ENCODE peak calls at places on chromosome 21, in six cellular contexts. N is IMR-90, Q is colonic mucosa, L is GM12865, T is HFF-Myc, K is ovary. W is an unnamed sample.

GRCh38 chr21:15058718-15059316 is 6.0 kb downstream of the NRIP1 start:
- DNase-seq in N (peak; percentile 68), Q (no peak), L (no peak), T (no peak), K (no peak), W (peak; percentile 29)

GRCh38 chr21:36059823-36060158 is 535 bp downstream of the SETD4 start:
- DNase-seq in N (no peak), Q (peak; percentile 58), L (no peak), T (no peak), K (no peak), W (peak; percentile 22)

GRCh38 chr21:18772404-18772803 is 368.8 kb upstream of the TMPRSS15 start:
- DNase-seq in N (no peak), Q (no peak), L (no peak), T (no peak), K (no peak), W (no peak)

GRCh38 chr21:40255665-40256064 is 388.4 kb downstream of the PCP4 start:
- DNase-seq in N (no peak), Q (no peak), L (no peak), T (no peak), K (no peak), W (no peak)

GRCh38 chr21:27076035-27076434 is 109.1 kb upstream of the ADAMTS5 start:
- DNase-seq in N (peak; percentile 11), Q (no peak), L (no peak), T (no peak), K (no peak), W (no peak)

GRCh38 chr21:40466893-40467483 is 380.0 kb downstream of the DSCAM start:
- DNase-seq in N (no peak), Q (no peak), L (no peak), T (no peak), K (no peak), W (no peak)

GRCh38 chr21:36709030-36709867 is 10.3 kb downstream of the SIM2 start:
- DNase-seq in N (no peak), Q (no peak), L (no peak), T (no peak), K (no peak), W (no peak)

GRCh38 chr21:40606341-40606740 is 240.6 kb downstream of the DSCAM start:
- DNase-seq in N (no peak), Q (no peak), L (no peak), T (no peak), K (no peak), W (no peak)

GRCh38 chr21:16572032-16572431 is 842.2 kb downstream of the USP25 start:
- DNase-seq in N (peak; percentile 77), Q (no peak), L (no peak), T (no peak), K (no peak), W (peak; percentile 74)

GRCh38 chr21:16571594-16571993 is 841.8 kb downstream of the USP25 start:
- DNase-seq in N (no peak), Q (no peak), L (no peak), T (no peak), K (no peak), W (no peak)

GRCh38 chr21:16570856-16571255 is 841.1 kb downstream of the USP25 start:
- DNase-seq in N (no peak), Q (no peak), L (no peak), T (no peak), K (no peak), W (no peak)

GRCh38 chr21:16570196-16570595 is 840.4 kb downstream of the USP25 start:
- DNase-seq in N (peak; percentile 39), Q (no peak), L (no peak), T (no peak), K (no peak), W (no peak)

DNA sequence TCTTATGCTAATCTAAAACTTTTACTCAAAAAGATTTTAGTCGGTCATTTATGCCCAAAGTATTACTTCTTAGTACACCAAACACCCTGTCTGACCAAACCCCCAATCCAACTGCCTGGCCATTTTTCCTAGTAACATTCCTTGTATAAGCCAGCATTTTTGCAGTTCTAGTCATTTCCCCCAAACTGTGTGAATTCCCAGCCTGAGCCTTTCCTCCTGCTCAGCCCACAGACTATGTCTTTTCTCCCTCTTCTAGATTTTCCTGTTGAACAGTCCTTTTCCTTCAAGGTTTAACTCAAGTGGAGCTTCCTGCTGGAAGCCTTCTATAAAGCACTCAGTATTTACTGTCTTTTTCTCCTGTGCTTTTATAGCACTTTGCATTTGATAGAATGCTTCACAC is 843.8 kb downstream of the USP25 start:
- DNase-seq in N (peak; percentile 76), Q (no peak), L (no peak), T (no peak), K (no peak), W (peak; percentile 76)
- H3K4me3 ChIP-seq in N (no peak overlapping the region), Q (no peak overlapping the region), L (no peak overlapping the region), T (no peak overlapping the region), K (no peak overlapping the region), W (no peak overlapping the region)

DNA sequence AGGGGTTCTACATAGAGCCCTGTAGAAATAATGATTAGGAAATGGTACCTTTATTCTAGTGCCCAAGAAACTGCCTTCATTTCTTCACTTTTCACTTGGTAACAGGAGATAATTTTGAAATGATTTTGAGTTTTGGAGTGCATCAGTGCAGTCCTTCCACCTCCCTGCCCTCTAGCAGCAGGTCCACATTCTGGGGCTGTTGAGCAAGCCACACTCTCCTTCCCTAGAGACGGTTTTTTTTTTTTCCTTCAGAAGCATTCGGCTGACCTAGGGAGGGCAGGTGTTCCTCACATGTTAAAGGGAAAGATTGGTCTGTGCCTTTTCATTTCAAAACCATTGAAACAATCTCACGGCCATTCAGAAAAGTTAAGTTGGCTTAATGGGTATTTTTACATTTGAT is 39.8 kb downstream of the SLC37A1 start:
- DNase-seq in N (no peak), Q (peak; percentile 58), L (no peak), T (no peak), K (no peak), W (no peak)
- TF ChIP-seq CTCF in N (no peak), Q (no peak), L (no peak), T (no peak), K (no peak), W (no peak)

GRCh38 chr21:38089763-38090046 is 167.1 kb upstream of the KCNJ15 start:
- DNase-seq in N (no peak), Q (no peak), L (no peak), T (no peak), K (no peak), W (no peak)
- H3K4me3 ChIP-seq in N (no peak overlapping the region), Q (no peak overlapping the region), L (no peak overlapping the region), T (no peak overlapping the region), K (no peak overlapping the region), W (no peak overlapping the region)

GRCh38 chr21:42233067-42233981 is 14.4 kb downstream of the ABCG1 start:
- DNase-seq in N (peak; percentile 20), Q (peak; percentile 76), L (peak; percentile 90), T (no peak), K (peak; percentile 45), W (peak; percentile 57)
- TF ChIP-seq CTCF in N (peak; percentile 1), Q (peak; percentile 30), L (peak; percentile 37), T (no peak), K (peak; percentile 11), W (no peak)

GRCh38 chr21:17389311-17389710 is 123.5 kb upstream of the CXADR start:
- DNase-seq in N (no peak), Q (no peak), L (no peak), T (no peak), K (no peak), W (no peak)

GRCh38 chr21:17388226-17388625 is 124.6 kb upstream of the CXADR start:
- DNase-seq in N (no peak), Q (no peak), L (no peak), T (no peak), K (no peak), W (no peak)

GRCh38 chr21:17390575-17390974 is 122.3 kb upstream of the CXADR start:
- DNase-seq in N (peak; percentile 47), Q (no peak), L (no peak), T (no peak), K (no peak), W (no peak)

GRCh38 chr21:17386498-17386897 is 126.3 kb upstream of the CXADR start:
- DNase-seq in N (no peak), Q (no peak), L (no peak), T (no peak), K (no peak), W (no peak)

DNA sequence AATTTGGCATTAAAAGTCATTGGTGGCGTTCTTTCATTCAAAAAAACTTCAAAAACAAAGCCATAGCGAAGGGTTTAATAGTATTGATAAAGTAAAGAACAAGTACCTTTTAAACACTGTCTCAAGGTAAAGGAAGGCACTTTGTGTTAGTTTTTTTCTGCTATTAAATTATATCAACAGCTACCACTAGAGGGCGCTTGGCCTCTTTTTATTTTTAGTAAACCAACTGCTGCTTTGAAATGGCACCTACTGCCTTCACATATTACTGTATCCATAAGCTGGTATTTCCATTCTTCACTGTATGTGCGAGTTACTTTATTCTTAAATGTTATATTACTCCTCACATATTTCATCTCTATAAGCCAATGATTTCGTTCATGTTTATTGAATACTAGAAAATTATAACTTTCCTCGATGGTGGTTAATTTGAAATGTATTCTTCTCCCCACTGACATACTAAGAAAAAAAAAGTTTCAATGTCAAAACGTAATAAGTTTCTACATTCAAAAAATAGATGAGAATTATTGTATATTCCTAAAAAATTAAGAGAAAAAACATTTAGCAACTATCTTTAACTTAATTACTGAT is 125.7 kb upstream of the CXADR start:
- DNase-seq in N (peak; percentile 59), Q (peak; percentile 72), L (peak; percentile 68), T (peak; percentile 48), K (peak; percentile 12), W (peak; percentile 76)
- H3K4me3 ChIP-seq in N (no peak overlapping the region), Q (no peak overlapping the region), L (no peak overlapping the region), T (no peak overlapping the region), K (no peak overlapping the region), W (no peak overlapping the region)

GRCh38 chr21:45357436-45358260 is 47.3 kb upstream of the COL18A1 start:
- DNase-seq in N (no peak), Q (no peak), L (no peak), T (no peak), K (peak; percentile 74), W (peak; percentile 47)
- TF ChIP-seq CTCF in N (peak; percentile 4), Q (no peak), L (no peak), T (peak; percentile 20), K (peak; percentile 6), W (peak; percentile 9)